ENCODE peak calls at places on chromosomes 11 and 22, in six cellular contexts. X, N, F, P, O and T are unnamed samples.

GRCh38 chr11:126231725-126232459 is 20.3 kb downstream of the FAM118B start:
- DNase-seq in X (no peak), N (no peak), F (peak), P (no peak), O (no peak), T (no peak)

GRCh38 chr22:49657974-49658550 is 169.6 kb downstream of the BRD1 start:
- DNase-seq in X (no peak), N (no peak), F (no peak), P (no peak), O (no peak), T (no peak)

GRCh38 chr11:66706989-66707388 is 22.0 kb downstream of the SPTBN2 start:
- DNase-seq in X (no peak), N (no peak), F (no peak), P (no peak), O (no peak), T (no peak)

GRCh38 chr11:75425422-75425821 is 7.6 kb downstream of the KLHL35 start:
- DNase-seq in X (no peak), N (no peak), F (no peak), P (no peak), O (no peak), T (no peak)

GRCh38 chr11:12961615-12962014 is 47.5 kb upstream of the RASSF10 start:
- DNase-seq in X (no peak), N (no peak), F (peak), P (no peak), O (no peak), T (peak)

GRCh38 chr11:88535916-88536547 is 198.5 kb upstream of the CTSC start:
- DNase-seq in X (peak), N (no peak), F (peak), P (no peak), O (no peak), T (no peak)

GRCh38 chr11:60939828-60940227 is 12.1 kb downstream of the SLC15A3 start:
- DNase-seq in X (no peak), N (no peak), F (no peak), P (no peak), O (no peak), T (no peak)

GRCh38 chr11:104682241-104682640 is 216.0 kb downstream of the CASP12 start:
- DNase-seq in X (no peak), N (no peak), F (no peak), P (no peak), O (no peak), T (no peak)

GRCh38 chr11:9577032-9577431 is 3.6 kb downstream of the WEE1 start:
- DNase-seq in X (no peak), N (no peak), F (peak), P (no peak), O (no peak), T (no peak)